ENCODE peak calls at places on chromosomes 13 and 19, in ten cellular contexts. E, Q, V, P, S, B, F, A, T and D are unnamed samples.

GRCh38 chr19:14081797-14082674 is 3.5 kb downstream of the C19orf67 start:
- DNase-seq in E (no peak), Q (peak; percentile 86), V (peak; percentile 66), P (no peak), S (no peak), B (no peak), F (no peak), A (no peak), T (peak; percentile 63), D (no peak)

GRCh38 chr13:110444226-110444653 is 117.3 kb downstream of the RAB20 start:
- DNase-seq in E (no peak), Q (no peak), V (no peak), P (no peak), S (no peak), B (peak; percentile 53), F (no peak), A (no peak), T (peak; percentile 42), D (no peak)

GRCh38 chr13:102726430-102726829 is 31.6 kb upstream of the METTL21C start:
- DNase-seq in E (no peak), Q (no peak), V (no peak), P (no peak), S (no peak), B (peak; percentile 14), F (no peak), A (no peak), T (peak; percentile 11), D (peak; percentile 49)

GRCh38 chr13:42876810-42877550 is 95.6 kb downstream of the FAM216B start:
- DNase-seq in E (no peak), Q (no peak), V (no peak), P (no peak), S (no peak), B (no peak), F (no peak), A (no peak), T (no peak), D (no peak)

GRCh38 chr19:14561832-14562351 is 10.0 kb downstream of the NDUFB7 start:
- DNase-seq in E (no peak), Q (peak; percentile 84), V (no peak), P (no peak), S (peak; percentile 37), B (no peak), F (no peak), A (no peak), T (no peak), D (no peak)

GRCh38 chr13:30079501-30079900 is 227.8 kb downstream of the KATNAL1 start:
- DNase-seq in E (no peak), Q (no peak), V (no peak), P (no peak), S (no peak), B (no peak), F (no peak), A (no peak), T (no peak), D (no peak)

GRCh38 chr13:37685206-37685605 is 86.6 kb upstream of the POSTN start:
- DNase-seq in E (no peak), Q (no peak), V (no peak), P (no peak), S (no peak), B (no peak), F (no peak), A (no peak), T (no peak), D (no peak)

GRCh38 chr19:6802336-6803035 is 30.0 kb downstream of the VAV1 start:
- DNase-seq in E (peak; percentile 60), Q (peak; percentile 74), V (peak; percentile 42), P (peak; percentile 36), S (no peak), B (no peak), F (peak; percentile 91), A (no peak), T (peak; percentile 44), D (no peak)

GRCh38 chr13:21344662-21345176 is 114.4 kb downstream of the ZDHHC20 start:
- DNase-seq in E (peak; percentile 32), Q (no peak), V (no peak), P (no peak), S (no peak), B (no peak), F (peak; percentile 38), A (no peak), T (no peak), D (no peak)

GRCh38 chr19:17757125-17757524 is 5.8 kb downstream of the FCHO1 start:
- DNase-seq in E (no peak), Q (peak; percentile 88), V (peak; percentile 63), P (no peak), S (no peak), B (peak; percentile 66), F (no peak), A (peak; percentile 65), T (peak; percentile 59), D (peak; percentile 95)

GRCh38 chr19:8965887-8966286 is 44.3 kb downstream of the MUC16 start:
- DNase-seq in E (no peak), Q (no peak), V (no peak), P (no peak), S (no peak), B (no peak), F (no peak), A (no peak), T (no peak), D (no peak)

GRCh38 chr13:103044054-103044453 is 22.2 kb downstream of the SLC10A2 start:
- DNase-seq in E (no peak), Q (no peak), V (no peak), P (no peak), S (no peak), B (no peak), F (no peak), A (no peak), T (no peak), D (no peak)

GRCh38 chr13:61664821-61665705 is 249.4 kb upstream of the PCDH20 start:
- DNase-seq in E (no peak), Q (no peak), V (no peak), P (no peak), S (no peak), B (no peak), F (no peak), A (no peak), T (no peak), D (no peak)

GRCh38 chr13:51793570-51794273 is 10.2 kb downstream of the DHRS12 start:
- DNase-seq in E (no peak), Q (no peak), V (no peak), P (no peak), S (no peak), B (peak; percentile 67), F (peak; percentile 96), A (no peak), T (no peak), D (no peak)

GRCh38 chr19:48466571-48467325 is 2.4 kb upstream of the CYTH2 start:
- DNase-seq in E (no peak), Q (no peak), V (no peak), P (no peak), S (no peak), B (peak; percentile 38), F (no peak), A (no peak), T (no peak), D (no peak)

GRCh38 chr19:2627319-2627829 is 75.1 kb downstream of the GNG7 start:
- DNase-seq in E (no peak), Q (peak; percentile 94), V (peak; percentile 85), P (no peak), S (no peak), B (peak; percentile 98), F (no peak), A (peak; percentile 36), T (no peak), D (no peak)

GRCh38 chr13:44158741-44159632 is 214.6 kb upstream of the SERP2 start:
- DNase-seq in E (no peak), Q (no peak), V (no peak), P (no peak), S (no peak), B (no peak), F (no peak), A (no peak), T (no peak), D (no peak)

GRCh38 chr13:96033220-96034015 is 19.8 kb downstream of the UGGT2 start:
- DNase-seq in E (no peak), Q (no peak), V (no peak), P (no peak), S (no peak), B (no peak), F (no peak), A (no peak), T (no peak), D (no peak)

GRCh38 chr13:111952814-111953213 is 114.1 kb upstream of the SOX1 start:
- DNase-seq in E (no peak), Q (no peak), V (no peak), P (no peak), S (no peak), B (no peak), F (no peak), A (no peak), T (no peak), D (no peak)

GRCh38 chr19:42048992-42049391 is 21.0 kb downstream of the GRIK5 start:
- DNase-seq in E (no peak), Q (no peak), V (no peak), P (no peak), S (no peak), B (peak; percentile 16), F (no peak), A (no peak), T (peak; percentile 54), D (no peak)

GRCh38 chr19:45442927-45443461 is 19.3 kb upstream of the ERCC1 start:
- DNase-seq in E (peak; percentile 34), Q (peak; percentile 85), V (peak; percentile 72), P (no peak), S (no peak), B (no peak), F (peak; percentile 70), A (no peak), T (peak; percentile 61), D (no peak)

GRCh38 chr13:24032674-24033073 is 127.8 kb upstream of the SPATA13 start:
- DNase-seq in E (no peak), Q (no peak), V (no peak), P (no peak), S (no peak), B (no peak), F (no peak), A (no peak), T (no peak), D (no peak)

GRCh38 chr13:104295537-104295936 is 1229.3 kb upstream of the SLC10A2 start:
- DNase-seq in E (no peak), Q (no peak), V (no peak), P (no peak), S (no peak), B (no peak), F (no peak), A (no peak), T (no peak), D (no peak)

GRCh38 chr19:40442328-40443130 is 1.6 kb downstream of the SERTAD3 start:
- DNase-seq in E (no peak), Q (no peak), V (no peak), P (no peak), S (no peak), B (no peak), F (no peak), A (peak; percentile 28), T (no peak), D (no peak)

GRCh38 chr13:39321578-39321977 is 281.4 kb downstream of the LHFPL6 start:
- DNase-seq in E (no peak), Q (no peak), V (peak; percentile 35), P (no peak), S (no peak), B (no peak), F (no peak), A (no peak), T (no peak), D (no peak)

GRCh38 chr19:13143135-13143534 is 7.0 kb downstream of the STX10 start:
- DNase-seq in E (no peak), Q (no peak), V (no peak), P (no peak), S (no peak), B (no peak), F (no peak), A (no peak), T (no peak), D (no peak)

GRCh38 chr19:45815501-45816216 is 551 bp upstream of the RSPH6A start:
- DNase-seq in E (no peak), Q (no peak), V (no peak), P (no peak), S (no peak), B (no peak), F (no peak), A (no peak), T (no peak), D (no peak)

GRCh38 chr19:33186835-33187540 is 7.1 kb upstream of the LRP3 start:
- DNase-seq in E (no peak), Q (peak; percentile 69), V (no peak), P (no peak), S (no peak), B (no peak), F (no peak), A (no peak), T (peak; percentile 66), D (no peak)